ENCODE peak calls at places on chromosome 16, in six cellular contexts. G is M059J; F is mesothelial cell of epicardium; E is right lobe of liver; O is stimulated activated CD4-positive, alpha-beta T cell treated with anti-CD3 and anti-CD28 coated beads, Interleukin-4, amount 100 ng/mL, for 48 hours; H is tibial nerve. M is an unnamed sample.

GRCh38 chr16:13997933-13998332 is 73.2 kb upstream of the MRTFB start:
- DNase-seq in G (no peak), F (no peak), E (no peak), O (no peak), H (no peak), M (no peak)

GRCh38 chr16:11078812-11079459 is 134.6 kb downstream of the CLEC16A start:
- DNase-seq in G (peak), F (no peak), E (no peak), O (no peak), H (no peak), M (no peak)

GRCh38 chr16:66399031-66399430 is 28.1 kb upstream of the BEAN1 start:
- DNase-seq in G (no peak), F (no peak), E (no peak), O (no peak), H (no peak), M (no peak)

GRCh38 chr16:3235856-3236669 is 1.1 kb upstream of the ZNF200 start:
- DNase-seq in G (no peak), F (no peak), E (peak), O (no peak), H (no peak), M (peak)

GRCh38 chr16:30070490-30070889 is 4.9 kb downstream of the ALDOA start:
- DNase-seq in G (no peak), F (no peak), E (no peak), O (no peak), H (no peak), M (no peak)

GRCh38 chr16:82082543-82083244 is 47.6 kb downstream of the HSD17B2 start:
- DNase-seq in G (peak), F (no peak), E (no peak), O (no peak), H (no peak), M (no peak)

GRCh38 chr16:70632273-70632672 is 14.1 kb upstream of the IL34 start:
- DNase-seq in G (no peak), F (no peak), E (no peak), O (no peak), H (no peak), M (no peak)

GRCh38 chr16:88298882-88299745 is 83.6 kb upstream of the ZNF469 start:
- DNase-seq in G (peak), F (no peak), E (peak), O (no peak), H (no peak), M (no peak)

GRCh38 chr16:48426244-48427135 is 41.3 kb upstream of the SIAH1 start:
- DNase-seq in G (peak), F (no peak), E (no peak), O (no peak), H (no peak), M (no peak)

GRCh38 chr16:80837421-80838263 is 33.2 kb upstream of the CDYL2 start:
- DNase-seq in G (peak), F (no peak), E (no peak), O (no peak), H (no peak), M (no peak)

GRCh38 chr16:68991075-68991474 is 114.4 kb upstream of the HAS3 start:
- DNase-seq in G (no peak), F (no peak), E (no peak), O (no peak), H (no peak), M (no peak)

M was measured in lower leg skin.